ENCODE peak calls at places on chromosomes 2 and 18, in five cellular contexts. One of them, this sample, is unnamed.

GRCh38 chr2:150917956-150918713 is 343.5 kb downstream of the RBM43 start:
- DNase-seq in stimulated activated CD4-positive, alpha-beta T cell treated with anti-CD3 and anti-CD28 coated beads, Interleukin-15, amount 100 ng/mL, for 1 hour: no peak
- DNase-seq in hepatocyte: no peak
- DNase-seq in heart right ventricle: no peak
- DNase-seq in DND-41: no peak
- DNase-seq in this sample: no peak

GRCh38 chr2:230254152-230254881 is 28.8 kb downstream of the SP140 start:
- DNase-seq in stimulated activated CD4-positive, alpha-beta T cell treated with anti-CD3 and anti-CD28 coated beads, Interleukin-15, amount 100 ng/mL, for 1 hour: no peak
- DNase-seq in hepatocyte: no peak
- DNase-seq in heart right ventricle: no peak
- DNase-seq in DND-41: peak; percentile 73
- DNase-seq in this sample: peak; percentile 46

GRCh38 chr2:86290596-86291327 is 46.7 kb downstream of the REEP1 start:
- DNase-seq in stimulated activated CD4-positive, alpha-beta T cell treated with anti-CD3 and anti-CD28 coated beads, Interleukin-15, amount 100 ng/mL, for 1 hour: no peak
- DNase-seq in hepatocyte: no peak
- DNase-seq in heart right ventricle: peak; percentile 47
- DNase-seq in DND-41: no peak
- DNase-seq in this sample: no peak

GRCh38 chr2:144707927-144708326 is 188.0 kb upstream of the ZEB2 start:
- DNase-seq in stimulated activated CD4-positive, alpha-beta T cell treated with anti-CD3 and anti-CD28 coated beads, Interleukin-15, amount 100 ng/mL, for 1 hour: no peak
- DNase-seq in hepatocyte: no peak
- DNase-seq in heart right ventricle: no peak
- DNase-seq in DND-41: no peak
- DNase-seq in this sample: no peak

GRCh38 chr2:32804205-32804604 is 142.5 kb upstream of the LTBP1 start:
- DNase-seq in stimulated activated CD4-positive, alpha-beta T cell treated with anti-CD3 and anti-CD28 coated beads, Interleukin-15, amount 100 ng/mL, for 1 hour: no peak
- DNase-seq in hepatocyte: no peak
- DNase-seq in heart right ventricle: no peak
- DNase-seq in DND-41: no peak
- DNase-seq in this sample: no peak

GRCh38 chr2:208294482-208295024 is 28.5 kb downstream of the PIKFYVE start:
- DNase-seq in stimulated activated CD4-positive, alpha-beta T cell treated with anti-CD3 and anti-CD28 coated beads, Interleukin-15, amount 100 ng/mL, for 1 hour: no peak
- DNase-seq in hepatocyte: no peak
- DNase-seq in heart right ventricle: no peak
- DNase-seq in DND-41: no peak
- DNase-seq in this sample: no peak

GRCh38 chr2:1605102-1605501 is 139.2 kb downstream of the PXDN start:
- DNase-seq in stimulated activated CD4-positive, alpha-beta T cell treated with anti-CD3 and anti-CD28 coated beads, Interleukin-15, amount 100 ng/mL, for 1 hour: no peak
- DNase-seq in hepatocyte: no peak
- DNase-seq in heart right ventricle: peak; percentile 76
- DNase-seq in DND-41: no peak
- DNase-seq in this sample: no peak

GRCh38 chr2:111161971-111162370 is 41.3 kb downstream of the BCL2L11 start:
- DNase-seq in stimulated activated CD4-positive, alpha-beta T cell treated with anti-CD3 and anti-CD28 coated beads, Interleukin-15, amount 100 ng/mL, for 1 hour: no peak
- DNase-seq in hepatocyte: no peak
- DNase-seq in heart right ventricle: peak; percentile 57
- DNase-seq in DND-41: no peak
- DNase-seq in this sample: no peak

GRCh38 chr18:64720781-64721464 is 572.0 kb upstream of the LINC00305 start:
- DNase-seq in stimulated activated CD4-positive, alpha-beta T cell treated with anti-CD3 and anti-CD28 coated beads, Interleukin-15, amount 100 ng/mL, for 1 hour: no peak
- DNase-seq in hepatocyte: peak; percentile 42
- DNase-seq in heart right ventricle: no peak
- DNase-seq in DND-41: no peak
- DNase-seq in this sample: no peak

GRCh38 chr2:232809349-232810124 is 33.2 kb upstream of the KCNJ13 start:
- DNase-seq in stimulated activated CD4-positive, alpha-beta T cell treated with anti-CD3 and anti-CD28 coated beads, Interleukin-15, amount 100 ng/mL, for 1 hour: no peak
- DNase-seq in hepatocyte: no peak
- DNase-seq in heart right ventricle: peak; percentile 12
- DNase-seq in DND-41: no peak
- DNase-seq in this sample: peak; percentile 1

GRCh38 chr2:191936882-191937405 is 90.1 kb upstream of the CAVIN2 start:
- DNase-seq in stimulated activated CD4-positive, alpha-beta T cell treated with anti-CD3 and anti-CD28 coated beads, Interleukin-15, amount 100 ng/mL, for 1 hour: no peak
- DNase-seq in hepatocyte: no peak
- DNase-seq in heart right ventricle: no peak
- DNase-seq in DND-41: no peak
- DNase-seq in this sample: no peak

GRCh38 chr2:65357095-65357958 is 75.1 kb downstream of the SPRED2 start:
- DNase-seq in stimulated activated CD4-positive, alpha-beta T cell treated with anti-CD3 and anti-CD28 coated beads, Interleukin-15, amount 100 ng/mL, for 1 hour: no peak
- DNase-seq in hepatocyte: no peak
- DNase-seq in heart right ventricle: no peak
- DNase-seq in DND-41: no peak
- DNase-seq in this sample: no peak

This sample was measured in Jurkat, Clone E6-1.